ENCODE peak calls at places on chromosomes 7 and 10, in four cellular contexts. O, G, M and Z are unnamed samples.
A peak's percentile ranks its signal among the peaks of the same experiment; 100 is the strongest.

GRCh38 chr7:5758753-5759330 is 22.6 kb downstream of the RNF216 start:
- DNase-seq in O (no peak), G (no peak), M (peak; percentile 28), Z (no peak)

GRCh38 chr7:1236132-1236655 is 3.5 kb downstream of the UNCX start:
- DNase-seq in O (peak; percentile 71), G (no peak), M (no peak), Z (no peak)

GRCh38 chr7:33770581-33770980 is 134.8 kb upstream of the BMPER start:
- DNase-seq in O (no peak), G (no peak), M (no peak), Z (no peak)

GRCh38 chr10:119917777-119918176 is 25.2 kb downstream of the SEC23IP start:
- DNase-seq in O (no peak), G (no peak), M (no peak), Z (no peak)

GRCh38 chr10:86535057-86535882 is 13.7 kb upstream of the WAPL start:
- DNase-seq in O (peak; percentile 87), G (peak; percentile 51), M (no peak), Z (no peak)

GRCh38 chr7:122885583-122886356 is 490 bp downstream of the CADPS2 start:
- DNase-seq in O (peak; percentile 91), G (peak; percentile 40), M (no peak), Z (peak; percentile 75)

GRCh38 chr10:34507217-34507616 is 307.9 kb downstream of the PARD3 start:
- DNase-seq in O (no peak), G (no peak), M (no peak), Z (no peak)

GRCh38 chr10:71497802-71498326 is 101.1 kb downstream of the CDH23 start:
- DNase-seq in O (no peak), G (no peak), M (no peak), Z (no peak)

GRCh38 chr7:132536646-132537395 is 39.4 kb downstream of the PLXNA4 start:
- DNase-seq in O (no peak), G (no peak), M (no peak), Z (no peak)

GRCh38 chr10:58322072-58322834 is 12.6 kb upstream of the UBE2D1 start:
- DNase-seq in O (no peak), G (no peak), M (peak; percentile 33), Z (no peak)

GRCh38 chr10:60353519-60354258 is 36.0 kb downstream of the ANK3 start:
- DNase-seq in O (peak; percentile 96), G (no peak), M (no peak), Z (no peak)